ENCODE peak calls at places on chromosomes 5 and 9, in six cellular contexts. J is Panc1, X is ovary, G is K562, B is neural progenitor cell, Q is mucosa of descending colon. O is an unnamed sample. For H3K4me1, the result is how much of the 10 kb centered on the place peaks cover.

GRCh38 chr9:35688558-35689350 is 971 bp downstream of the TPM2 start:
- DNase-seq in J (no peak), X (no peak), G (no peak), B (no peak), Q (no peak), O (no peak)

GRCh38 chr5:72388652-72389051 is 68.5 kb downstream of the PTCD2 start:
- DNase-seq in J (no peak), X (no peak), G (no peak), B (no peak), Q (no peak), O (no peak)

GRCh38 chr5:124718376-124718775 is 28.1 kb downstream of the ZNF608 start:
- DNase-seq in J (no peak), X (no peak), G (no peak), B (no peak), Q (no peak), O (no peak)

GRCh38 chr9:7360513-7360912 is 439.1 kb downstream of the DMAC1 start:
- DNase-seq in J (no peak), X (no peak), G (peak), B (peak), Q (no peak), O (no peak)

GRCh38 chr5:148091991-148092964 is 28.5 kb downstream of the SPINK5 start:
- DNase-seq in J (no peak), X (no peak), G (no peak), B (no peak), Q (no peak), O (no peak)

GRCh38 chr5:89967806-89968444 is 441.6 kb downstream of the CETN3 start:
- DNase-seq in J (no peak), X (no peak), G (no peak), B (no peak), Q (no peak), O (no peak)

GRCh38 chr9:36401179-36401740 is 1.2 kb upstream of the RNF38 start:
- DNase-seq in J (peak), X (no peak), G (peak), B (no peak), Q (peak), O (no peak)

GRCh38 chr5:176676361-176676824 is 29.1 kb downstream of the TSPAN17 start:
- DNase-seq in J (no peak), X (no peak), G (peak), B (no peak), Q (no peak), O (no peak)

GRCh38 chr9:132551556-132551955 is 30.9 kb upstream of the BARHL1 start:
- DNase-seq in J (no peak), X (no peak), G (no peak), B (no peak), Q (no peak), O (no peak)
- H3K4me1 ChIP-seq in J (under half), X (under half), G (under half), B (half or more), Q (under half), O (under half)

DNA sequence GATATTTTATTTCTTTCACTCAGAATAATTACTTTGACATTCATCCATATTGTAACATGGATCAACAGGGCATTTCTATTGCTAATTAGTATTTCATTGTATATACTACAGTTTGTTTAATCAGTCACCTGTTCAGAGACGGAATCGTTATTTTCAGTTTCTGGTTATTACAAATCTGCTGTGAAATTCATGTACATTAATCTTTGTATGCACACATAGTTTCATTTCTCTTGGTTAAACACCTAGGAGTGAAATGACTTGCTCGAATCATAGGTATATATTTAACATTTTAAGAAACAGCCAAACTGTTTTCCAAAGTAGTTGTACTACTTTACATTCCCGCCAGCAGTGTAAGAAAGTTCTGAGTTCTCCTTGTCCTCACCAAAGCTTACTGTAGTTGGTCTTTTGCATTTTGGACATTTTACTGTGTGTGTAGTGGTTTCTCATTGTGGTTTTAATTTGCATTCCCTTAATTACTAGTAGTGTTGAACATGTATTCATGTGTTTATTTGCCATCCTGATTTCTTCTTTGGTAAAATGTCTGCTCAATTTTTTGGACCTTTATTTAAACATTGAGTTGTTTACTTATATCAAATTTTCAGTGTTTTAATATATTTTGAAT is 198.2 kb downstream of the SAXO1 start:
- DNase-seq in J (no peak), X (no peak), G (no peak), B (no peak), Q (no peak), O (no peak)
- H3K4me1 ChIP-seq in J (under half), X (under half), G (under half), B (under half), Q (under half), O (under half)

DNA sequence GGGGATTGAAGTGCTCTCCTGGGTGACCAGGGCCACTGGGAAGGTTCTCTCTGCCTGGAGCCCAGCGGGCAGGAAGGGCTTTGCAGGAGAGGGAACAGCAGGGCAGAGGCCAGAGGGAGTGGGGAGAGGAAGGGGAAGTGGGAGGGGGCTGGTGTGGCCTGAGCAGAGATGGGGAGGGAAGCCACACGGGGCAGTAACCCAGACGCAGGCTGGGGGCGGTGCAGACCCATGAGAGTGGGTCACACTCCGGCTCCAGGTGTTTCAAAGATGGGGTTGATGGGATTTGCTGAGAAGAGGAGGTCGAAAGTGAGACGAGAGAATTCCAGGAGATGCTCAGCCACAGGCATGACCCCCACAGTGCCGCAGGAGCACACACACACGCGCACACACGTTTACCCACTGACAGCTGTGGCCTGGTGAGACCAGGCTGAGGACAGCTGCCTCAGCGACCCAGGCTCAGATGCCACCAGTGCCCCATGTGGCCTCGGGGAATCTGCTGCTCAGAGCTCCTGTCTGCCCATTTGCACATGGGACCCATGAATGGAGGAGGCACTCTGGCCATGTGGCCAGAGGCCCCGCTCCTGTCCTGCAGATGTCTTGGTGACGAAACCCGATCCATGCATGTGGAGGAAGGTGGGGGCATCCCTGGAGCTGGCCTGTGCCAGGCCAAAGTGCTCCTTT is 32.7 kb upstream of the FCN2 start:
- DNase-seq in J (no peak), X (no peak), G (no peak), B (no peak), Q (no peak), O (no peak)
- H3K4me1 ChIP-seq in J (under half), X (under half), G (under half), B (under half), Q (under half), O (under half)

GRCh38 chr5:39459091-39459490 is 34.3 kb upstream of the DAB2 start:
- DNase-seq in J (no peak), X (no peak), G (no peak), B (no peak), Q (no peak), O (no peak)
- H3K4me1 ChIP-seq in J (under half), X (under half), G (under half), B (under half), Q (under half), O (under half)

DNA sequence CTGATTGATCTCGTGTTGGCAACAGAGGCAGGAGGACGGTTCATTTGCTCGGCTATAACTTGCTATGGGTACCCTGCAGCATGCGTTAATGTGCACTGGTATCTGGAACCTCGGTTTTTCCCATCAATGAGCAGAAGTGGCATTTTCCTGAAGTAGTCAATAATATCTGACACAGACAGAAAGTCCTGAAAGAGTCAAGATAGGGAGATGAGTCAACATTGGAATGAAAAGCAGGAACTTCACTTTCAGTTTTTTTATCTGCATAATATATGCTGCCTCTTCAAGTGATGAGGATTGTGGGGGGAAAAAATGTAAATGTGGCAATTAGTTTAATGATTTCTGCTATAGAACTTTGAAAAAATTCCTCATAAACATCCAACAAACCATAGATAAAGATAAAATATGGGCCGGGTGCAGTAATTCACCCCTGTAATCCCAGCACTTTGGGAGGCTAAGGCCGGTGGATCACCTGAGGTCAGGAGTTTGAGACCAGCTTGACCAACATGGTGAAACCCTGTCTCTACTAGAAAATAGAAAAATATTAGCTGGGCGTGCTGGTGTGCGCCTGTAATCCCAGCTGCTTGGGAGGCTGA is 15.9 kb downstream of the C5orf58 start:
- DNase-seq in J (no peak), X (no peak), G (no peak), B (no peak), Q (no peak), O (no peak)
- H3K4me1 ChIP-seq in J (under half), X (under half), G (under half), B (under half), Q (under half), O (under half)

GRCh38 chr5:126987271-126987899 is 43.0 kb downstream of the MARCHF3 start:
- DNase-seq in J (no peak), X (no peak), G (no peak), B (no peak), Q (no peak), O (no peak)

GRCh38 chr5:126983874-126984266 is 46.5 kb downstream of the MARCHF3 start:
- DNase-seq in J (no peak), X (no peak), G (no peak), B (no peak), Q (no peak), O (no peak)

GRCh38 chr5:126982926-126983873 is 47.2 kb downstream of the MARCHF3 start:
- DNase-seq in J (no peak), X (no peak), G (no peak), B (no peak), Q (no peak), O (no peak)

GRCh38 chr5:126984632-126985031 is 45.7 kb downstream of the MARCHF3 start:
- DNase-seq in J (no peak), X (no peak), G (no peak), B (no peak), Q (no peak), O (no peak)

DNA sequence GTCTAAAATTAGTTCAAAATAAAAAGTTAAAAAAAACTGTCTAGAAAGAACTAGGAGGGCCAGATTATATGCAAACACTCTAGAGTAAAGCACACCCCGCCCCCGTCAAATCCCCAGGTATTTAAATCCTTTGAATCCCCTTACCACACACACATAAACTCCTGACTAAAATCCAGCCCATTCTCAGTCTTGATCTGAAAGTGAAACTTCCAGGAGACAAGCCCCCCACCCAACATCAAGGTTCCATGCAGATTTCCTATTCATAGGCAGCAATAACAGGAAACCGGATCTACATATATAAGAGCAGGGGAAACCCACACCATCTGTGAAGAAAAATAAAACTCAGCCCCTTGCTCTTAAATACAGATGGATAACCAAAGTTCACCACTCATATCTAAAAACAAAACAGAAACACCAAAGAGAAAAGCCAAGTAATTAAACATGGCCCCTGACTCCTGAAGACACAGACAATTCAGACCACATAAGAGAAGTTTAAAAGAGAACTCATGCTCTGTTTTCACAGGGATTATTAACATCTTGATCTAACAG is 42.3 kb downstream of the MARCHF3 start:
- DNase-seq in J (no peak), X (no peak), G (no peak), B (no peak), Q (no peak), O (no peak)
- H3K4me1 ChIP-seq in J (under half), X (under half), G (under half), B (under half), Q (under half), O (under half)

DNA sequence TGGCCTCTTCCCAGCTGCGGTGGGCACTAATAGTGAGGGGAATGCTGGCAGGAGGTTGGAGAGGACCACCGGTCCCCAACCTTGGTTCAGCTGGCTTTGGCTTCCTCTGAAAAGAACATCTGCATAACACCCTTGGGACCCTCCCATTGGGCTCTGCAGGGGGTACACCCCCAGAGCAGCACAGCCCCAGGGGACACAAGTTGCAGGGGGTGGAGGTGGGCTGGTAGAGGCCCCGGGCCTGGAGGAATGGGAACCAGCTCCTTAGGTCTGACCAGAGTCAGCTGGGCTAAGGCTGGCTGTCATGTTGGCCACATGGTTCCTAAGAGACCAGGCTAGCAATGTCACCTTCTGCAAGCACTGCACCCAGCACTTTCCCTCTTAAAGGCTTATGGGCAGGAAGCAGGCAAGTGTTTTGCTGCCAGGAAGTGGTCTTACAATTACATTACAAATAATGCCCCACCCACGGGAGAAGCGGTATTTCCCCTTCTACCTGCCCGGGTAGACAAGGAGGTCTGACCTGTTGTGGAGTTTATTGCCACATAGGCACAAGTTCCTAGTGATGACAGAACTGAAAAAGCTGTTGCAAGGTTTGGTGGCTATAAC is 18.1 kb downstream of the GCNT4 start:
- DNase-seq in J (no peak), X (no peak), G (no peak), B (no peak), Q (peak), O (peak)
- H3K4me1 ChIP-seq in J (under half), X (under half), G (under half), B (under half), Q (under half), O (under half)

GRCh38 chr5:138032572-138033274 is at the start of gene FAM13B:
- DNase-seq in J (no peak), X (peak), G (peak), B (peak), Q (peak), O (peak)
- H3K4me1 ChIP-seq in J (under half), X (under half), G (under half), B (under half), Q (under half), O (half or more)